ENCODE peak calls at places on chromosomes 4 and X, in four cellular contexts. C is K562, D is HepG2, V is GM12878. Z is an unnamed sample.

GRCh38 chrX:124228849-124229248 is 103.6 kb upstream of the TEX13D start:
- DNase-seq in C (no peak), D (no peak), V (no peak), Z (no peak)

GRCh38 chr4:16896871-16897270 is 1.6 kb downstream of the LDB2 start:
- DNase-seq in C (no peak), D (no peak), V (no peak), Z (no peak)

GRCh38 chr4:74920704-74921103 is 12.2 kb upstream of the PARM1 start:
- DNase-seq in C (no peak), D (no peak), V (no peak), Z (no peak)

GRCh38 chrX:139290310-139290709 is 240.2 kb upstream of the F9 start:
- DNase-seq in C (no peak), D (no peak), V (peak; percentile 7), Z (no peak)

GRCh38 chrX:311156-312129 is 7.2 kb downstream of the GTPBP6 start:
- DNase-seq in C (no peak), D (no peak), V (no peak), Z (no peak)

GRCh38 chrX:70087857-70088256 is 25.6 kb downstream of the OTUD6A start:
- DNase-seq in C (no peak), D (no peak), V (no peak), Z (no peak)

GRCh38 chr4:113394730-113395530 is 345.5 kb downstream of the ANK2 start:
- DNase-seq in C (peak; percentile 76), D (peak; percentile 88), V (peak; percentile 66), Z (peak; percentile 72)

GRCh38 chrX:153521034-153521433 is 3.6 kb downstream of the ATP2B3 start:
- DNase-seq in C (no peak), D (no peak), V (no peak), Z (no peak)

GRCh38 chr4:3342182-3342854 is 49.5 kb downstream of the RGS12 start:
- DNase-seq in C (no peak), D (peak; percentile 85), V (no peak), Z (peak; percentile 6)

GRCh38 chrX:54920610-54921426 is at the start of gene TRO:
- DNase-seq in C (no peak), D (no peak), V (no peak), Z (peak; percentile 30)
- TF ChIP-seq TARDBP in C (no peak), D (no peak), V (no peak), Z (no peak)

GRCh38 chr4:140789752-140790151 is 33.6 kb upstream of the TBC1D9 start:
- DNase-seq in C (no peak), D (no peak), V (no peak), Z (no peak)
- TF ChIP-seq TARDBP in C (no peak), D (no peak), V (no peak), Z (no peak)

GRCh38 chr4:19655666-19656065 is 596.0 kb upstream of the SLIT2 start:
- DNase-seq in C (no peak), D (no peak), V (no peak), Z (no peak)

GRCh38 chr4:19659131-19659530 is 592.6 kb upstream of the SLIT2 start:
- DNase-seq in C (no peak), D (no peak), V (no peak), Z (no peak)

DNA sequence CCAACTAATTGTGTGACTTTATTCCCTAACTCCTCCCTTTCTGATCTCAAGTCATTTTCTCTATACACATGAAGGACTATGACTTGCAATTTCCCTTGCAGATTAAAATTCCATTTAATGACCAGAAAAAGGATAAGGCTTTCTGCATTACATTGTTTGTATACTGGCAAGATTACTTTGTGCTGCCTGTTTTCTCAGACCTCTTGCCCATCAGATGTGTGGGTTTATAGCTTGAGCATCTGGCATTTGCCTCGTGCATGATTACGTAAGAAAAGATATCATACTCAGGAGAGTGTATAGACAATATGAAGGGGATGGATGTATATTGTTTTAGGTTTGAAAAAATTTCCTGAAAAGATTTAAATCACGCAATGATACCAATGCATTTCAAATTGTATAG is 593.8 kb upstream of the SLIT2 start:
- DNase-seq in C (no peak), D (no peak), V (no peak), Z (no peak)
- TF ChIP-seq TARDBP in C (no peak), D (no peak), V (no peak), Z (no peak)

GRCh38 chr4:173410106-173410505 is 11.2 kb upstream of the SCRG1 start:
- DNase-seq in C (no peak), D (no peak), V (no peak), Z (no peak)
- TF ChIP-seq TARDBP in C (no peak), D (no peak), V (no peak), Z (no peak)

GRCh38 chrX:120014354-120015129 is 62.9 kb downstream of the RHOXF2B start:
- DNase-seq in C (no peak), D (no peak), V (no peak), Z (no peak)

GRCh38 chrX:120016068-120016441 is 61.4 kb downstream of the RHOXF2B start:
- DNase-seq in C (no peak), D (no peak), V (no peak), Z (no peak)

GRCh38 chrX:120020305-120020704 is 57.2 kb downstream of the RHOXF2B start:
- DNase-seq in C (no peak), D (no peak), V (no peak), Z (no peak)

GRCh38 chrX:120015145-120016067 is 62.1 kb downstream of the RHOXF2B start:
- DNase-seq in C (no peak), D (no peak), V (no peak), Z (no peak)
- TF ChIP-seq TARDBP in C (no peak), D (no peak), V (no peak), Z (no peak)

Z was measured in HEK293T.